ENCODE peak calls at places on chromosome 1, in four cellular contexts. N is HEK293T; O is CD4-positive, CD25-positive, alpha-beta regulatory T cell; D is Daoy. Y is an unnamed sample.

GRCh38 chr1:155166373-155167165 is 6.5 kb downstream of the KRTCAP2 start:
- DNase-seq in N (peak; percentile 5), O (no peak), D (no peak), Y (no peak)

GRCh38 chr1:170910273-170910672 is 25.1 kb upstream of the MROH9 start:
- DNase-seq in N (no peak), O (no peak), D (peak; percentile 30), Y (no peak)

GRCh38 chr1:200362421-200362820 is 47.4 kb downstream of the ZNF281 start:
- DNase-seq in N (no peak), O (no peak), D (no peak), Y (no peak)

GRCh38 chr1:108512239-108513071 is 47.4 kb upstream of the EEIG2 start:
- DNase-seq in N (peak; percentile 40), O (peak; percentile 51), D (peak; percentile 27), Y (no peak)

GRCh38 chr1:32138965-32139364 is 31.1 kb downstream of the KPNA6 start:
- DNase-seq in N (no peak), O (no peak), D (no peak), Y (no peak)

GRCh38 chr1:182962554-182963115 is 9.7 kb upstream of the SHCBP1L start:
- DNase-seq in N (peak; percentile 92), O (peak; percentile 43), D (peak; percentile 89), Y (no peak)

GRCh38 chr1:161260939-161261858 is 2.7 kb downstream of the PCP4L1 start:
- DNase-seq in N (no peak), O (peak; percentile 14), D (no peak), Y (no peak)

GRCh38 chr1:40708750-40709099 is 17.2 kb downstream of the NFYC start:
- DNase-seq in N (peak; percentile 59), O (no peak), D (no peak), Y (peak; percentile 87)

GRCh38 chr1:214050513-214051401 is 63.0 kb downstream of the PROX1 start:
- DNase-seq in N (no peak), O (no peak), D (peak; percentile 44), Y (no peak)

Y was measured in stimulated activated naive CD4-positive, alpha-beta T cell.